ENCODE peak calls at places on chromosome 13, in five cellular contexts. O, B, C, V and Y are unnamed samples.

GRCh38 chr13:49494645-49495044 is 1.1 kb upstream of the PHF11 start:
- DNase-seq in O (no peak), B (no peak), C (no peak), V (no peak), Y (no peak)

GRCh38 chr13:98476538-98476966 is 100.4 kb downstream of the STK24 start:
- DNase-seq in O (no peak), B (peak), C (no peak), V (peak), Y (peak)

GRCh38 chr13:35781661-35782060 is 305.2 kb upstream of the MAB21L1 start:
- DNase-seq in O (no peak), B (no peak), C (no peak), V (no peak), Y (no peak)

GRCh38 chr13:30126903-30127428 is 180.4 kb downstream of the KATNAL1 start:
- DNase-seq in O (no peak), B (no peak), C (no peak), V (peak), Y (no peak)

GRCh38 chr13:92838786-92839185 is 387.8 kb upstream of the GPC6 start:
- DNase-seq in O (no peak), B (no peak), C (no peak), V (peak), Y (peak)

GRCh38 chr13:82606008-82606407 is 1276.3 kb downstream of the SLITRK1 start:
- DNase-seq in O (no peak), B (no peak), C (no peak), V (no peak), Y (no peak)

GRCh38 chr13:95403349-95404140 is 102.3 kb upstream of the ABCC4 start:
- DNase-seq in O (no peak), B (no peak), C (no peak), V (no peak), Y (no peak)

GRCh38 chr13:97496511-97496910 is 62.5 kb downstream of the RAP2A start:
- DNase-seq in O (no peak), B (no peak), C (no peak), V (no peak), Y (no peak)

GRCh38 chr13:97559981-97560380 is 126.0 kb downstream of the RAP2A start:
- DNase-seq in O (no peak), B (no peak), C (no peak), V (no peak), Y (no peak)

GRCh38 chr13:74550039-74550438 is 415.8 kb upstream of the KLF12 start:
- DNase-seq in O (no peak), B (no peak), C (no peak), V (no peak), Y (no peak)

GRCh38 chr13:98921786-98922185 is 56.1 kb downstream of the DOCK9 start:
- DNase-seq in O (no peak), B (no peak), C (no peak), V (no peak), Y (no peak)

GRCh38 chr13:82717249-82717648 is 1165.0 kb downstream of the SLITRK1 start:
- DNase-seq in O (no peak), B (no peak), C (no peak), V (peak), Y (peak)

GRCh38 chr13:91203430-91203829 is 144.1 kb upstream of the MIR17HG start:
- DNase-seq in O (no peak), B (no peak), C (no peak), V (no peak), Y (no peak)

GRCh38 chr13:79901336-79901735 is 420.4 kb downstream of the NDFIP2 start:
- DNase-seq in O (no peak), B (no peak), C (no peak), V (peak), Y (peak)

GRCh38 chr13:52806029-52806428 is 42.4 kb downstream of the PCDH8 start:
- DNase-seq in O (no peak), B (no peak), C (no peak), V (no peak), Y (no peak)

GRCh38 chr13:39051157-39051556 is 12.9 kb downstream of the NHLRC3 start:
- DNase-seq in O (no peak), B (no peak), C (no peak), V (peak), Y (peak)

GRCh38 chr13:94236876-94237275 is 242.6 kb downstream of the DCT start:
- DNase-seq in O (no peak), B (no peak), C (no peak), V (no peak), Y (no peak)

GRCh38 chr13:39597828-39598227 is 5.2 kb downstream of the LHFPL6 start:
- DNase-seq in O (no peak), B (no peak), C (no peak), V (peak), Y (no peak)

GRCh38 chr13:47418206-47418920 is 521.5 kb upstream of the HTR2A start:
- DNase-seq in O (no peak), B (no peak), C (no peak), V (no peak), Y (no peak)

GRCh38 chr13:98919566-98919965 is 58.3 kb downstream of the DOCK9 start:
- DNase-seq in O (no peak), B (no peak), C (no peak), V (no peak), Y (no peak)

GRCh38 chr13:99993660-99994455 is 12.3 kb downstream of the ZIC2 start:
- DNase-seq in O (no peak), B (no peak), C (no peak), V (no peak), Y (no peak)

GRCh38 chr13:33015791-33016323 is 366 bp upstream of the KL start:
- DNase-seq in O (no peak), B (peak), C (no peak), V (no peak), Y (no peak)

GRCh38 chr13:78993792-78994191 is 334.8 kb upstream of the OBI1 start:
- DNase-seq in O (no peak), B (no peak), C (no peak), V (no peak), Y (no peak)

GRCh38 chr13:80814541-80814940 is 473.6 kb upstream of the SPRY2 start:
- DNase-seq in O (no peak), B (no peak), C (no peak), V (peak), Y (no peak)

GRCh38 chr13:67278230-67278629 is 48.1 kb upstream of the PCDH9 start:
- DNase-seq in O (no peak), B (no peak), C (no peak), V (peak), Y (no peak)

GRCh38 chr13:109140054-109140776 is 510.8 kb downstream of the MYO16 start:
- DNase-seq in O (no peak), B (no peak), C (no peak), V (no peak), Y (no peak)

GRCh38 chr13:49220035-49220855 is at the start of gene MLNR:
- DNase-seq in O (no peak), B (peak), C (no peak), V (peak), Y (peak)

GRCh38 chr13:59906413-59907027 is 257.2 kb downstream of the DIAPH3 start:
- DNase-seq in O (no peak), B (no peak), C (no peak), V (peak), Y (peak)

GRCh38 chr13:34833562-34834182 is 108.4 kb upstream of the NBEA start:
- DNase-seq in O (no peak), B (no peak), C (no peak), V (no peak), Y (peak)

DNA sequence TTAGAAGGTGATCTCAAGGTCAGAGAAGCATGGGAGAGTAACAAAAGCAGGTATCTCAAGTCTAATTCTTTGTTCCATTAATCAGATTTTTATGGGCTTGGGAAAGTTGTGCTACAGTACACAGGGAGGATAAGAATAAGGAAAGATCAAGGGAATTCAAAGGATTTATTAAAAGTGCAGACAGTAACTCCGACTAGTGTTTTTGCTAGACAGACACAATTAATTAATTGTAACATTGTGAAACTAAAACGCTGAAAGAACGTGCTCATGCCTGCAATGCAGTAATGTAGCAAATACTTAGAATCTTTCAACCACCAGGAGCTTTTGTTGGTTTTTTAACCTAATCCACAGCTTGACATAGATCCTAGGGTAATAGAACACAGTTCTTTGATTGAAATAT is 221.5 kb downstream of the DACH1 start:
- DNase-seq in O (no peak), B (no peak), C (no peak), V (no peak), Y (no peak)
- TF ChIP-seq CTCF in O (no peak), B (no peak), C (no peak), V (no peak), Y (no peak)

DNA sequence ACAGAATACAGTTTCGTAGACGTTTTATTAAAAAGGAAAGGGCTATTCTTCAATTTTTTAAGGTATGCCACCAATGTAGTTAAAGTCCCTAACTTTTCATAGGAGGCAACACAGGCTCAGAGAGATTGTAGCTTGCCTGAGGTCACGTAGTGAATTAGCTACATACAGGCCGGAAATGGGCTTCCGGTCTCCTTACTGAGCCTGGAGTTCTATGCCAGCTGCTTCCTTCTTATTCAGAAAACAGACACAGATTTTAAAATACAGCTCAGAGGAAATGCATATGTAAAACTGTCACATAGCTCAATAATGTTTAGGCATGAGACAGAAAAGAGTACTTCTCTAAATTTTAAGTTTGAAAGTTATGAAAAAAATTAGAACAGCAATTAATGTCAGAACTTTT is 85.4 kb upstream of the TUBA3C start:
- DNase-seq in O (no peak), B (no peak), C (no peak), V (no peak), Y (no peak)
- H3K4me3 ChIP-seq in O (no peak), B (no peak), C (no peak), V (no peak), Y (no peak)

GRCh38 chr13:113951246-113951999 is 22.5 kb downstream of the C13orf46 start:
- DNase-seq in O (peak), B (peak), C (no peak), V (peak), Y (peak)
- TF ChIP-seq CTCF in O (peak), B (peak), C (peak), V (peak), Y (peak)

GRCh38 chr13:51223284-51224270 is 1.4 kb downstream of the FAM124A start:
- DNase-seq in O (no peak), B (no peak), C (no peak), V (no peak), Y (no peak)
- H3K4me3 ChIP-seq in O (peak), B (peak), C (peak), V (no peak), Y (no peak)

DNA sequence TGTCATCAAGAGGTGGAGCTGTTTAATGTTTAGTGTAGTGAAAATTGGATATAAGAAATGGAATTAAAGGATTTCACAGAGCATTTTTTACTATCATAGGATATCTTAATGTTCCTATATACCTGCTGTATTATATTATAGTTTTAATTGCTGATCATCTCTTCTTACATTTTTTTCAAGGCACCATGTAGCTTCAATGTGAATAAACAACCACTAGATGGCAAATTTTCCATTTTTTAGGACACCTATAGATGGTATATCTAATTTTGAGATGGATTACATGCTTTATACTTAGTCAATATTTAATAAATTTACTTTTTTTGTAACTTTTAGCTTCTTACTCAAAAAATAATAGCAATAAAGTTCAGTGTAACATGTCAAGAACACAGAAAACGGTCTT is 9.0 kb upstream of the ATXN8OS start:
- DNase-seq in O (no peak), B (no peak), C (no peak), V (no peak), Y (peak)
- TF ChIP-seq CTCF in O (no peak), B (peak), C (no peak), V (no peak), Y (peak)

GRCh38 chr13:41696163-41697003 is 239.0 kb downstream of the RGCC start:
- DNase-seq in O (no peak), B (no peak), C (no peak), V (peak), Y (peak)

GRCh38 chr13:41691276-41691675 is 233.9 kb downstream of the RGCC start:
- DNase-seq in O (no peak), B (no peak), C (no peak), V (peak), Y (peak)

GRCh38 chr13:41697578-41697977 is 240.2 kb downstream of the RGCC start:
- DNase-seq in O (no peak), B (no peak), C (no peak), V (no peak), Y (no peak)

GRCh38 chr13:41693434-41693833 is 236.1 kb downstream of the RGCC start:
- DNase-seq in O (no peak), B (no peak), C (no peak), V (peak), Y (peak)

DNA sequence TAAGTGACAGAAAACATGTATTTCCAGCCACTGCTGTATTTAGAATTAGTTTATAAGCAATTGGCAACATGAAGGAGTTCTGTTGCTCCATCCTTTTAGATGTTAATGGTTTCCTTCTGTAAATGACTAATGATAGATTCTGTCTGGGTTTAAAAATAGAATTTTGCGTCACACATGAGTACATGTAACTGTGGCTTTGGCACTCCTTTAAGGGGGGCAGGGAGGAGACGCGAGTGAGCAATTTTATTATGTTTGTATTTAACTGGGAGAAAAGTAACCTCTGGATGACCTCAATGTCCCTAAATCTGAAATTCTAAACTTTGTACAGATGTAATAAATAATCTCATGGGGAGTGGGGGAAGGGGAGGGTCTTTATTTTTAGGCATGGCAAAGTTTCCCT is 237.6 kb downstream of the RGCC start:
- DNase-seq in O (peak), B (no peak), C (peak), V (peak), Y (peak)
- H3K4me3 ChIP-seq in O (no peak), B (no peak), C (no peak), V (no peak), Y (no peak)